ENCODE peak calls at places on chromosomes 2 and 18, in six cellular contexts. Z is stromal cell of bone marrow; Y is activated CD4-positive, alpha-beta memory T cell treated with anti-CD3 and anti-CD28 coated beads for 36 hours; G is effector CD8-positive, alpha-beta T cell; O is fibroblast of the aortic adventitia; C is body of pancreas. A is an unnamed sample.

GRCh38 chr2:42200534-42201227 is 31.5 kb downstream of the EML4 start:
- DNase-seq in Z (peak), G (no peak), Y (no peak), C (no peak), O (peak), A (no peak)

GRCh38 chr2:48248251-48248933 is 281.6 kb upstream of the STON1 start:
- DNase-seq in O (peak), Z (peak), C (no peak), G (no peak), Y (peak), A (peak)

GRCh38 chr2:231069379-231070054 is 12.8 kb downstream of the PSMD1 start:
- DNase-seq in C (no peak), O (peak), Z (peak), Y (no peak), G (no peak), A (peak)

GRCh38 chr2:200308001-200308400 is 1.5 kb downstream of the SPATS2L start:
- DNase-seq in O (peak), C (no peak), Z (no peak), G (no peak), Y (no peak), A (no peak)

GRCh38 chr2:192072778-192073177 is 122.0 kb downstream of the TMEFF2 start:
- DNase-seq in C (no peak), Z (no peak), O (no peak), G (no peak), Y (no peak), A (no peak)

GRCh38 chr2:19356545-19357382 is 1.7 kb downstream of the OSR1 start:
- DNase-seq in C (no peak), G (no peak), Z (no peak), O (peak), Y (no peak), A (no peak)

GRCh38 chr2:42113427-42113826 is 55.7 kb upstream of the EML4 start:
- DNase-seq in G (no peak), Z (no peak), O (no peak), C (no peak), Y (no peak), A (no peak)

GRCh38 chr2:18987592-18988073 is 370.8 kb downstream of the OSR1 start:
- DNase-seq in Y (no peak), Z (peak), O (peak), C (peak), G (no peak), A (peak)

GRCh38 chr18:35041752-35042379 is 653 bp downstream of the MAPRE2 start:
- DNase-seq in Z (no peak), G (no peak), Y (no peak), C (no peak), O (no peak), A (no peak)

GRCh38 chr18:75116809-75117208 is 92.1 kb downstream of the PTGR3 start:
- DNase-seq in O (no peak), G (no peak), C (no peak), Y (no peak), Z (no peak), A (no peak)

GRCh38 chr2:206144383-206144782 is 14.9 kb downstream of the NDUFS1 start:
- DNase-seq in G (no peak), C (no peak), Z (no peak), O (no peak), Y (no peak), A (no peak)

GRCh38 chr2:236196366-236196765 is 28.2 kb upstream of the GBX2 start:
- DNase-seq in Z (no peak), Y (no peak), G (no peak), O (no peak), C (no peak), A (no peak)

GRCh38 chr2:78576409-78576808 is 449.1 kb upstream of the REG3G start:
- DNase-seq in O (no peak), Z (no peak), C (no peak), Y (no peak), G (no peak), A (no peak)

GRCh38 chr2:161238559-161239415 is 69.4 kb upstream of the PSMD14 start:
- DNase-seq in C (peak), G (peak), Z (peak), O (peak), Y (peak), A (no peak)

GRCh38 chr2:73239776-73240175 is 5.7 kb downstream of the CCT7 start:
- DNase-seq in O (peak), C (no peak), Z (no peak), G (no peak), Y (no peak), A (no peak)

GRCh38 chr2:199410130-199410529 is 47.6 kb downstream of the SATB2 start:
- DNase-seq in Z (no peak), Y (no peak), C (no peak), O (no peak), G (no peak), A (peak)

GRCh38 chr2:167733750-167734149 is 513.6 kb downstream of the STK39 start:
- DNase-seq in G (no peak), C (no peak), Y (no peak), O (no peak), Z (no peak), A (no peak)

GRCh38 chr2:28393115-28393836 is 618 bp downstream of the FOSL2 start:
- DNase-seq in C (peak), Y (peak), O (peak), G (peak), Z (peak), A (no peak)

GRCh38 chr18:54392621-54393023 is 34.9 kb downstream of the C18orf54 start:
- DNase-seq in Y (no peak), C (no peak), O (peak), Z (peak), G (no peak), A (peak)

GRCh38 chr2:185689906-185690539 is 48.6 kb upstream of the FSIP2 start:
- DNase-seq in Y (no peak), C (no peak), G (no peak), O (peak), Z (no peak), A (no peak)

GRCh38 chr18:8029061-8029460 is 461.9 kb downstream of the PTPRM start:
- DNase-seq in Z (no peak), O (no peak), Y (no peak), C (no peak), G (no peak), A (no peak)

GRCh38 chr2:54810236-54810635 is 86.8 kb downstream of the EML6 start:
- DNase-seq in Y (no peak), G (no peak), C (no peak), Z (no peak), O (no peak), A (no peak)

GRCh38 chr18:9619545-9619944 is 5.2 kb upstream of the PPP4R1 start:
- DNase-seq in G (no peak), C (no peak), O (peak), Z (no peak), Y (no peak), A (no peak)

A was measured in AG09309.